ENCODE peak calls at places on chromosomes 4 and X, in five cellular contexts. One of them, this sample, is unnamed.
A peak's percentile ranks its signal among the peaks of the same experiment; 100 is the strongest.

GRCh38 chrX:139199945-139200344 is 330.6 kb upstream of the F9 start:
- DNase-seq in GM04504: no peak
- DNase-seq in GM12892: no peak
- DNase-seq in ureter: no peak
- DNase-seq in ELF-1: no peak
- DNase-seq in this sample: no peak

GRCh38 chrX:150907474-150907873 is 9.0 kb upstream of the CD99L2 start:
- DNase-seq in ureter: no peak
- DNase-seq in GM12892: no peak
- DNase-seq in GM04504: no peak
- DNase-seq in ELF-1: no peak
- DNase-seq in this sample: no peak

GRCh38 chr4:129239088-129239487 is 143.1 kb downstream of the C4orf33 start:
- DNase-seq in ureter: no peak
- DNase-seq in ELF-1: no peak
- DNase-seq in GM12892: no peak
- DNase-seq in GM04504: peak; percentile 1
- DNase-seq in this sample: peak; percentile 22

GRCh38 chr4:102815981-102816380 is 11.4 kb downstream of the UBE2D3 start:
- DNase-seq in GM12892: no peak
- DNase-seq in GM04504: peak; percentile 60
- DNase-seq in ureter: no peak
- DNase-seq in ELF-1: no peak
- DNase-seq in this sample: no peak

GRCh38 chr4:138540056-138540800 is 298.1 kb upstream of the SLC7A11 start:
- DNase-seq in GM12892: no peak
- DNase-seq in ureter: no peak
- DNase-seq in GM04504: peak; percentile 62
- DNase-seq in ELF-1: no peak
- DNase-seq in this sample: no peak

GRCh38 chr4:73816814-73817213 is 19.7 kb upstream of the CXCL6 start:
- DNase-seq in GM04504: peak; percentile 55
- DNase-seq in GM12892: no peak
- DNase-seq in ELF-1: no peak
- DNase-seq in ureter: no peak
- DNase-seq in this sample: no peak

GRCh38 chrX:10177620-10178019 is 20.8 kb downstream of the CLCN4 start:
- DNase-seq in ELF-1: no peak
- DNase-seq in ureter: no peak
- DNase-seq in GM12892: no peak
- DNase-seq in GM04504: peak; percentile 52
- DNase-seq in this sample: no peak

GRCh38 chr4:164438321-164438720 is 315.6 kb upstream of the SMIM31 start:
- DNase-seq in GM12892: no peak
- DNase-seq in GM04504: no peak
- DNase-seq in ELF-1: no peak
- DNase-seq in ureter: no peak
- DNase-seq in this sample: no peak

GRCh38 chr4:74996996-74997395 is 64.1 kb downstream of the PARM1 start:
- DNase-seq in ureter: no peak
- DNase-seq in GM12892: no peak
- DNase-seq in GM04504: no peak
- DNase-seq in ELF-1: no peak
- DNase-seq in this sample: no peak

GRCh38 chr4:100461796-100462195 is 56.0 kb downstream of the EMCN start:
- DNase-seq in ELF-1: no peak
- DNase-seq in GM04504: no peak
- DNase-seq in ureter: no peak
- DNase-seq in GM12892: no peak
- DNase-seq in this sample: no peak

GRCh38 chr4:89752932-89753598 is 83.9 kb downstream of the SNCA start:
- DNase-seq in GM04504: peak; percentile 67
- DNase-seq in GM12892: no peak
- DNase-seq in ELF-1: peak; percentile 16
- DNase-seq in ureter: no peak
- DNase-seq in this sample: no peak

GRCh38 chrX:14029425-14030247 is at the start of gene GEMIN8:
- DNase-seq in GM04504: peak; percentile 76
- DNase-seq in GM12892: peak; percentile 51
- DNase-seq in ELF-1: peak; percentile 97
- DNase-seq in ureter: peak; percentile 86
- DNase-seq in this sample: peak; percentile 88

GRCh38 chrX:3680459-3680858 is 33.0 kb downstream of the PRKX start:
- DNase-seq in ELF-1: no peak
- DNase-seq in GM04504: no peak
- DNase-seq in GM12892: no peak
- DNase-seq in ureter: no peak
- DNase-seq in this sample: no peak

GRCh38 chr4:66465111-66465510 is 794.8 kb upstream of the EPHA5 start:
- DNase-seq in GM12892: no peak
- DNase-seq in GM04504: no peak
- DNase-seq in ureter: no peak
- DNase-seq in ELF-1: no peak
- DNase-seq in this sample: no peak

This sample was measured in colonic mucosa.